ENCODE peak calls at places on chromosomes 7 and 10, in nine cellular contexts. V is AG10803; T is stimulated activated CD4-positive, alpha-beta T cell treated with anti-CD3 and anti-CD28 coated beads, Interleukin-15, amount 100 ng/mL, for 24 hours; P is NCI-H446 treated with DMSO at 0.1 percent for 48 hours; C is NCI-H1417; G is left ventricle myocardium inferior; R is RWPE1; O is GM23338; Z is naive B cell. F is an unnamed sample.

GRCh38 chr7:2936891-2937580 is 92.9 kb upstream of the GNA12 start:
- DNase-seq in V (no peak), T (no peak), P (no peak), C (no peak), G (no peak), R (no peak), O (no peak), Z (no peak), F (no peak)

GRCh38 chr7:43869898-43870240 is 552 bp upstream of the MRPS24 start:
- DNase-seq in V (peak; percentile 96), T (peak; percentile 43), P (no peak), C (no peak), G (no peak), R (peak; percentile 86), O (peak; percentile 16), Z (no peak), F (no peak)

GRCh38 chr7:157497744-157498541 is 161.1 kb downstream of the DNAJB6 start:
- DNase-seq in V (no peak), T (no peak), P (no peak), C (no peak), G (no peak), R (no peak), O (no peak), Z (no peak), F (no peak)

GRCh38 chr10:126059101-126059826 is 162.9 kb downstream of the FANK1 start:
- DNase-seq in V (peak; percentile 75), T (no peak), P (no peak), C (no peak), G (no peak), R (no peak), O (no peak), Z (no peak), F (no peak)

GRCh38 chr10:93703066-93703465 is 674 bp upstream of the FRA10AC1 start:
- DNase-seq in V (peak; percentile 11), T (no peak), P (no peak), C (peak; percentile 35), G (no peak), R (no peak), O (no peak), Z (peak; percentile 12), F (no peak)

GRCh38 chr10:77925410-77925794 is 1.2 kb downstream of the DLG5 start:
- DNase-seq in V (peak; percentile 49), T (no peak), P (no peak), C (no peak), G (no peak), R (peak; percentile 56), O (peak; percentile 33), Z (no peak), F (no peak)

GRCh38 chr10:103663802-103664201 is 170.3 kb downstream of the NEURL1 start:
- DNase-seq in V (peak; percentile 29), T (no peak), P (peak; percentile 52), C (no peak), G (peak; percentile 49), R (no peak), O (no peak), Z (no peak), F (no peak)

GRCh38 chr10:8556321-8556720 is 501.8 kb downstream of the GATA3 start:
- DNase-seq in V (no peak), T (no peak), P (no peak), C (no peak), G (no peak), R (peak; percentile 45), O (no peak), Z (no peak), F (no peak)

GRCh38 chr7:25642849-25643248 is 414.6 kb upstream of the NPVF start:
- DNase-seq in V (no peak), T (no peak), P (no peak), C (no peak), G (no peak), R (peak; percentile 38), O (no peak), Z (no peak), F (no peak)

GRCh38 chr10:70613941-70614340 is 11.4 kb upstream of the PRF1 start:
- DNase-seq in V (no peak), T (no peak), P (no peak), C (no peak), G (no peak), R (no peak), O (no peak), Z (no peak), F (no peak)

GRCh38 chr10:71805776-71806705 is 32.7 kb upstream of the VSIR start:
- DNase-seq in V (no peak), T (no peak), P (no peak), C (no peak), G (no peak), R (peak; percentile 31), O (peak; percentile 84), Z (no peak), F (no peak)

GRCh38 chr7:140053812-140054539 is 8.8 kb downstream of the PARP12 start:
- DNase-seq in V (no peak), T (no peak), P (no peak), C (no peak), G (no peak), R (no peak), O (no peak), Z (peak; percentile 45), F (no peak)